ENCODE peak calls at places on chromosomes 1 and 21, in five cellular contexts. One of them, this sample, is unnamed.

GRCh38 chr1:43270421-43271095 is 775 bp downstream of the TMEM125 start:
- DNase-seq in HepG2: no peak
- DNase-seq in GM12878: no peak
- DNase-seq in IMR-90: no peak
- DNase-seq in K562: peak; percentile 71
- DNase-seq in this sample: no peak

GRCh38 chr1:27519341-27520258 is 29.6 kb upstream of the WASF2 start:
- DNase-seq in K562: no peak
- DNase-seq in GM12878: no peak
- DNase-seq in HepG2: no peak
- DNase-seq in IMR-90: no peak
- DNase-seq in this sample: no peak

GRCh38 chr1:29736582-29737188 is 500.4 kb downstream of the PTPRU start:
- DNase-seq in GM12878: no peak
- DNase-seq in K562: peak; percentile 50
- DNase-seq in IMR-90: peak; percentile 60
- DNase-seq in HepG2: peak; percentile 20
- DNase-seq in this sample: peak; percentile 3

GRCh38 chr21:45439171-45439872 is 34.4 kb downstream of the COL18A1 start:
- DNase-seq in IMR-90: peak; percentile 89
- DNase-seq in GM12878: no peak
- DNase-seq in HepG2: peak; percentile 59
- DNase-seq in K562: peak; percentile 90
- DNase-seq in this sample: peak; percentile 78

GRCh38 chr1:167121375-167122120 is 27.7 kb downstream of the STYXL2 start:
- DNase-seq in GM12878: no peak
- DNase-seq in IMR-90: no peak
- DNase-seq in HepG2: no peak
- DNase-seq in K562: no peak
- DNase-seq in this sample: peak; percentile 58

GRCh38 chr1:14970799-14971141 is 182.8 kb upstream of the TMEM51 start:
- DNase-seq in GM12878: no peak
- DNase-seq in HepG2: no peak
- DNase-seq in IMR-90: no peak
- DNase-seq in K562: no peak
- DNase-seq in this sample: no peak

GRCh38 chr1:150484861-150485260 is 2.4 kb upstream of the TARS2 start:
- DNase-seq in GM12878: no peak
- DNase-seq in IMR-90: peak; percentile 24
- DNase-seq in K562: peak; percentile 72
- DNase-seq in HepG2: peak; percentile 35
- DNase-seq in this sample: no peak

GRCh38 chr1:5683446-5683845 is 308.8 kb downstream of the NPHP4 start:
- DNase-seq in K562: no peak
- DNase-seq in HepG2: no peak
- DNase-seq in GM12878: no peak
- DNase-seq in IMR-90: no peak
- DNase-seq in this sample: no peak

GRCh38 chr1:190436615-190437014 is 41.0 kb downstream of the BRINP3 start:
- DNase-seq in K562: no peak
- DNase-seq in HepG2: peak; percentile 15
- DNase-seq in GM12878: peak; percentile 5
- DNase-seq in IMR-90: peak; percentile 63
- DNase-seq in this sample: peak; percentile 17

GRCh38 chr1:155966750-155967149 is 11.6 kb downstream of the ARHGEF2 start:
- DNase-seq in GM12878: no peak
- DNase-seq in HepG2: no peak
- DNase-seq in IMR-90: no peak
- DNase-seq in K562: no peak
- DNase-seq in this sample: no peak

GRCh38 chr1:151936653-151937052 is 27.3 kb upstream of the THEM4 start:
- DNase-seq in K562: no peak
- DNase-seq in GM12878: no peak
- DNase-seq in IMR-90: no peak
- DNase-seq in HepG2: peak; percentile 2
- DNase-seq in this sample: no peak

GRCh38 chr1:158998781-158999161 is 10.9 kb upstream of the IFI16 start:
- DNase-seq in GM12878: peak; percentile 50
- DNase-seq in K562: peak; percentile 47
- DNase-seq in HepG2: peak; percentile 40
- DNase-seq in IMR-90: peak; percentile 61
- DNase-seq in this sample: peak; percentile 31

GRCh38 chr1:226029568-226030225 is 30.6 kb upstream of the SDE2 start:
- DNase-seq in K562: no peak
- DNase-seq in IMR-90: no peak
- DNase-seq in GM12878: no peak
- DNase-seq in HepG2: no peak
- DNase-seq in this sample: no peak

GRCh38 chr21:34560021-34560420 is 48.0 kb upstream of the KCNE1 start:
- DNase-seq in K562: no peak
- DNase-seq in HepG2: no peak
- DNase-seq in IMR-90: no peak
- DNase-seq in GM12878: no peak
- DNase-seq in this sample: no peak

GRCh38 chr1:65584399-65584798 is 163.9 kb downstream of the LEPR start:
- DNase-seq in K562: no peak
- DNase-seq in IMR-90: no peak
- DNase-seq in GM12878: no peak
- DNase-seq in HepG2: no peak
- DNase-seq in this sample: no peak

GRCh38 chr1:86914998-86915736 is 732 bp downstream of the HS2ST1 start:
- DNase-seq in HepG2: peak; percentile 53
- DNase-seq in IMR-90: peak; percentile 53
- DNase-seq in GM12878: peak; percentile 24
- DNase-seq in K562: peak; percentile 32
- DNase-seq in this sample: peak; percentile 18

GRCh38 chr1:155012760-155013602 is 10.4 kb downstream of the ZBTB7B start:
- DNase-seq in GM12878: no peak
- DNase-seq in IMR-90: no peak
- DNase-seq in HepG2: no peak
- DNase-seq in K562: no peak
- DNase-seq in this sample: no peak

GRCh38 chr1:27275686-27276085 is 41.3 kb downstream of the WDTC1 start:
- DNase-seq in HepG2: no peak
- DNase-seq in IMR-90: no peak
- DNase-seq in K562: no peak
- DNase-seq in GM12878: no peak
- DNase-seq in this sample: no peak

GRCh38 chr1:16118706-16119105 is 37.2 kb downstream of the EPHA2 start:
- DNase-seq in K562: no peak
- DNase-seq in IMR-90: no peak
- DNase-seq in HepG2: no peak
- DNase-seq in GM12878: no peak
- DNase-seq in this sample: no peak

GRCh38 chr1:16120411-16120810 is 35.5 kb downstream of the EPHA2 start:
- DNase-seq in HepG2: no peak
- DNase-seq in K562: no peak
- DNase-seq in GM12878: no peak
- DNase-seq in IMR-90: no peak
- DNase-seq in this sample: no peak

GRCh38 chr1:16120940-16121410 is 34.9 kb downstream of the EPHA2 start:
- DNase-seq in GM12878: no peak
- DNase-seq in IMR-90: no peak
- DNase-seq in K562: no peak
- DNase-seq in HepG2: peak; percentile 64
- DNase-seq in this sample: peak; percentile 88

GRCh38 chr1:16119504-16119903 is 36.4 kb downstream of the EPHA2 start:
- DNase-seq in IMR-90: no peak
- DNase-seq in GM12878: no peak
- DNase-seq in K562: no peak
- DNase-seq in HepG2: no peak
- DNase-seq in this sample: no peak

GRCh38 chr1:16119926-16120325 is 35.9 kb downstream of the EPHA2 start:
- DNase-seq in IMR-90: no peak
- DNase-seq in K562: no peak
- DNase-seq in HepG2: no peak
- DNase-seq in GM12878: no peak
- DNase-seq in this sample: no peak
- TF ChIP-seq BHLHE40 in IMR-90: no peak
- TF ChIP-seq BHLHE40 in K562: no peak
- TF ChIP-seq BHLHE40 in HepG2: no peak
- TF ChIP-seq BHLHE40 in GM12878: no peak
- TF ChIP-seq BHLHE40 in this sample: no peak

GRCh38 chr1:13735168-13735930 is 35.4 kb downstream of the PRDM2 start:
- DNase-seq in IMR-90: no peak
- DNase-seq in GM12878: no peak
- DNase-seq in HepG2: no peak
- DNase-seq in K562: no peak
- DNase-seq in this sample: no peak
- H3K4me1 ChIP-seq in IMR-90: peaks cover 4% of the 10 kb centered on the region
- H3K4me1 ChIP-seq in GM12878: peaks cover 23% of the 10 kb centered on the region
- H3K4me1 ChIP-seq in HepG2: no peaks in the 10 kb centered on the region
- H3K4me1 ChIP-seq in K562: no peaks in the 10 kb centered on the region
- H3K4me1 ChIP-seq in this sample: no peaks in the 10 kb centered on the region

GRCh38 chr1:79012500-79012899 is 6.0 kb upstream of the ADGRL4 start:
- DNase-seq in IMR-90: no peak
- DNase-seq in K562: no peak
- DNase-seq in GM12878: no peak
- DNase-seq in HepG2: no peak
- DNase-seq in this sample: no peak

GRCh38 chr1:79004916-79005315 is 1.6 kb downstream of the ADGRL4 start:
- DNase-seq in IMR-90: no peak
- DNase-seq in GM12878: no peak
- DNase-seq in HepG2: no peak
- DNase-seq in K562: no peak
- DNase-seq in this sample: no peak

GRCh38 chr1:79005945-79006344 is 585 bp downstream of the ADGRL4 start:
- DNase-seq in K562: no peak
- DNase-seq in GM12878: no peak
- DNase-seq in IMR-90: peak; percentile 31
- DNase-seq in HepG2: no peak
- DNase-seq in this sample: no peak

GRCh38 chr1:79010589-79010988 is 4.1 kb upstream of the ADGRL4 start:
- DNase-seq in HepG2: no peak
- DNase-seq in GM12878: no peak
- DNase-seq in K562: no peak
- DNase-seq in IMR-90: no peak
- DNase-seq in this sample: no peak

GRCh38 chr1:79006564-79006963 is at the start of gene ADGRL4:
- DNase-seq in HepG2: no peak
- DNase-seq in GM12878: no peak
- DNase-seq in K562: no peak
- DNase-seq in IMR-90: peak; percentile 50
- DNase-seq in this sample: no peak
- TF ChIP-seq BHLHE40 in HepG2: no peak
- TF ChIP-seq BHLHE40 in GM12878: no peak
- TF ChIP-seq BHLHE40 in K562: no peak
- TF ChIP-seq BHLHE40 in IMR-90: no peak
- TF ChIP-seq BHLHE40 in this sample: no peak

DNA sequence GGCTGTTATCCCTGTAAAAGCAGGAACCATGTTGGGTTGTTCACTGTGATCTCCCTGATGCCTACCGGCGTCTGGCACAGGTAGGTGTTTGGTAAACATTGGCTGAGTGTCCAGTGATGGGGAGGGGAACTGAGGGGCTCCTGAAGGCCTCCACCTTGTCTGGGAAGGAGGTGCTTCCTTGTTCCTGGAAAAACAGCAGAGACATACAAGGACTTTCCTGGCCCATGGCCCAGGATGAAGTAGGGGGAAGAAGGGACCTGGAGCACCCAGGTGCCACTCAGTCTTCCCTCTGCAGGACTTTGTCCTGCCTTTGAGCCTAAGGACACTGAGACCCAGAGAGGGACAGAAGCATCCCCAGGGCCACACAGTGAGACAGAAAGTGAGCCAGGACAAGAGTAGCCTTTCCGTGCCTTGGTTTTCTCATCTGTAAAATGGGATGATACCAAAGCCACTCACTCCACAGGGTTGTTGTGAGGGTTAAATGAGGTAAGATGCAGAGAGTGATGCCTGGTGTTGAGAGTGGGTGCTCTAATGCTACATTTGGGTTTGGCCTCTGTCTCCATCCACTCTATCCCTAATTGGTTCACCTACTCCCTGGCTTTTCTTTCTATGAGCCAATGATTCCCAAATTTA is 6.1 kb upstream of the HEYL start:
- DNase-seq in GM12878: no peak
- DNase-seq in K562: no peak
- DNase-seq in IMR-90: no peak
- DNase-seq in HepG2: no peak
- DNase-seq in this sample: no peak
- H3K4me1 ChIP-seq in GM12878: no peaks in the 10 kb centered on the region
- H3K4me1 ChIP-seq in K562: peaks cover 8% of the 10 kb centered on the region
- H3K4me1 ChIP-seq in IMR-90: peaks cover 13% of the 10 kb centered on the region
- H3K4me1 ChIP-seq in HepG2: no peaks in the 10 kb centered on the region
- H3K4me1 ChIP-seq in this sample: no peaks in the 10 kb centered on the region

DNA sequence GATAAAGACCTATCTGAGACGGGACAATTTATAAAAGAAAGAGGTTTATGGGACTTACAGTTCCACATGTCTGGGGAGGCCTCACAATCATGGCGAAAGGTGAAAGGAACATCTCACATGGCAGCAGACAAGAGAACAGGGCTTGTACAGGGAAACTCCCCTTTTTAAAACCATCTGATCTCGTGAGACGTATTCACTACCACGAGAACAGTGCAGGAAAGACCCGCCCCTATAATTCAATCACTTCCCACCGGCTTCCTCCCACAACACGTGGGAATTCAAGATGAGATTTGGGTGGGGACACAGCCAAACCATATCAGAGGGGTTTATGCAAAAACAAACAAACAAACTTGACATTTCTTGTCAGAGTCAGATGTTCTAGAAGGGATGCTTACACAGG is 89.7 kb downstream of the PLPP3 start:
- DNase-seq in K562: no peak
- DNase-seq in HepG2: no peak
- DNase-seq in IMR-90: no peak
- DNase-seq in GM12878: no peak
- DNase-seq in this sample: no peak
- TF ChIP-seq BHLHE40 in K562: no peak
- TF ChIP-seq BHLHE40 in HepG2: no peak
- TF ChIP-seq BHLHE40 in IMR-90: no peak
- TF ChIP-seq BHLHE40 in GM12878: no peak
- TF ChIP-seq BHLHE40 in this sample: no peak

DNA sequence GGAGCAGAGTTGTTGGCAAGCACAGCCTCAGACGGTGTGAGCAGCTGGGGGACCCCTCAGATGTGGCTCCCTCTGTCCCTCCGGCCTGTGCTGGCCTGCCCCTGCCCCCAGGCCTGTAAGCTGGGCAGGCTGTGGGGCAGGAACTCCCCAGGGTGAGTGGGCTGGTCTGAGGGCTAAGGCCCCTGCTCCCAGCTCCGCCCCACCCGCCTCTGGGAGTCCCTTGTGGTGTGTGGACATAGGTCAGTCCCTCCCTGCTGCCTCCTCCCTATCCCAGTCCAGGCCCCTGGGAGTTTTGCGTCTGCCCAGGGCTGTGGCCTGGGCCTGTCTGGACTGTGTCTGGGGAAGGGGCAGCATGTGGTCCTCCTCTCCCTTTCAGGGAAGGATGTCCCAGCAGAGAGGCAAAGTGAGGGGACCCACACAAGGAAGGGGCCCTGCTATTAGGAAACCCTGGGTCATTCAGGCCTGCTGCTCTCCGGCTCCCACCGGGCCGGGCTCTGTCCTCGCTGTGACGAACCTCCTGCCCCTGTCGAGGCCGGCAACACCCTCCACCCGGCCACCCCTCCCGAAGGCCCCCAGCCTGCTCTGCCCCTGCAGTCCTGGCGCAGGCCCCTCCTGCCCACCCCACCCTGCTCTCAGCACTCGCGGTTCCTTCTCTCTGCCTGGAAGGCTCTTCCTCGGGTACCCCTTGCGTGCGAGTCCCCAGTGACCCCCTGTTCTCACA is 3.5 kb upstream of the VWA1 start:
- DNase-seq in K562: no peak
- DNase-seq in HepG2: peak; percentile 87
- DNase-seq in GM12878: no peak
- DNase-seq in IMR-90: no peak
- DNase-seq in this sample: no peak
- H3K4me1 ChIP-seq in K562: peaks cover 83% of the 10 kb centered on the region
- H3K4me1 ChIP-seq in HepG2: peaks cover 48% of the 10 kb centered on the region
- H3K4me1 ChIP-seq in GM12878: peaks cover 17% of the 10 kb centered on the region
- H3K4me1 ChIP-seq in IMR-90: peaks cover 25% of the 10 kb centered on the region
- H3K4me1 ChIP-seq in this sample: peaks cover 47% of the 10 kb centered on the region

This sample was measured in A549.